ENCODE peak calls at places on chromosomes 2 and 18, in ten cellular contexts. One of them, this sample, is unnamed.

GRCh38 chr2:197993830-197994229 is 189.4 kb downstream of the PLCL1 start:
- DNase-seq in Peyer's patch: no peak
- DNase-seq in upper lobe of left lung: no peak
- DNase-seq in body of pancreas: no peak
- DNase-seq in right lobe of liver: no peak
- DNase-seq in lower leg skin: no peak
- DNase-seq in ovary: no peak
- DNase-seq in A549: no peak
- DNase-seq in heart left ventricle: no peak
- DNase-seq in tibial nerve: no peak
- DNase-seq in this sample: no peak

GRCh38 chr18:37378616-37379015 is 187.0 kb downstream of the CELF4 start:
- DNase-seq in Peyer's patch: no peak
- DNase-seq in upper lobe of left lung: no peak
- DNase-seq in body of pancreas: no peak
- DNase-seq in right lobe of liver: no peak
- DNase-seq in lower leg skin: no peak
- DNase-seq in ovary: no peak
- DNase-seq in A549: no peak
- DNase-seq in heart left ventricle: no peak
- DNase-seq in tibial nerve: no peak
- DNase-seq in this sample: no peak

GRCh38 chr2:242034138-242034537 is 164.6 kb downstream of the RTP5 start:
- DNase-seq in Peyer's patch: no peak
- DNase-seq in upper lobe of left lung: peak
- DNase-seq in body of pancreas: no peak
- DNase-seq in right lobe of liver: no peak
- DNase-seq in lower leg skin: no peak
- DNase-seq in ovary: no peak
- DNase-seq in A549: no peak
- DNase-seq in heart left ventricle: no peak
- DNase-seq in tibial nerve: no peak
- DNase-seq in this sample: no peak

GRCh38 chr2:14937336-14937735 is 304.8 kb downstream of the LRATD1 start:
- DNase-seq in Peyer's patch: no peak
- DNase-seq in upper lobe of left lung: no peak
- DNase-seq in body of pancreas: no peak
- DNase-seq in right lobe of liver: no peak
- DNase-seq in lower leg skin: no peak
- DNase-seq in ovary: no peak
- DNase-seq in A549: no peak
- DNase-seq in heart left ventricle: no peak
- DNase-seq in tibial nerve: no peak
- DNase-seq in this sample: no peak

GRCh38 chr2:54107455-54107764 is 8.0 kb upstream of the ACYP2 start:
- DNase-seq in Peyer's patch: no peak
- DNase-seq in upper lobe of left lung: no peak
- DNase-seq in body of pancreas: no peak
- DNase-seq in right lobe of liver: no peak
- DNase-seq in lower leg skin: no peak
- DNase-seq in ovary: no peak
- DNase-seq in A549: no peak
- DNase-seq in heart left ventricle: no peak
- DNase-seq in tibial nerve: no peak
- DNase-seq in this sample: no peak

GRCh38 chr18:59054892-59055291 is 84.8 kb upstream of the SEC11C start:
- DNase-seq in Peyer's patch: no peak
- DNase-seq in upper lobe of left lung: no peak
- DNase-seq in body of pancreas: peak
- DNase-seq in right lobe of liver: no peak
- DNase-seq in lower leg skin: peak
- DNase-seq in ovary: no peak
- DNase-seq in A549: no peak
- DNase-seq in heart left ventricle: no peak
- DNase-seq in tibial nerve: no peak
- DNase-seq in this sample: no peak

GRCh38 chr2:132911726-132912724 is 242.0 kb upstream of the LYPD1 start:
- DNase-seq in Peyer's patch: no peak
- DNase-seq in upper lobe of left lung: no peak
- DNase-seq in body of pancreas: no peak
- DNase-seq in right lobe of liver: no peak
- DNase-seq in lower leg skin: no peak
- DNase-seq in ovary: no peak
- DNase-seq in A549: peak
- DNase-seq in heart left ventricle: no peak
- DNase-seq in tibial nerve: no peak
- DNase-seq in this sample: no peak

GRCh38 chr2:191824403-191824802 is 22.5 kb downstream of the CAVIN2 start:
- DNase-seq in Peyer's patch: no peak
- DNase-seq in upper lobe of left lung: no peak
- DNase-seq in body of pancreas: no peak
- DNase-seq in right lobe of liver: no peak
- DNase-seq in lower leg skin: no peak
- DNase-seq in ovary: no peak
- DNase-seq in A549: no peak
- DNase-seq in heart left ventricle: no peak
- DNase-seq in tibial nerve: no peak
- DNase-seq in this sample: no peak

GRCh38 chr2:145323512-145323911 is 803.6 kb upstream of the ZEB2 start:
- DNase-seq in Peyer's patch: no peak
- DNase-seq in upper lobe of left lung: no peak
- DNase-seq in body of pancreas: no peak
- DNase-seq in right lobe of liver: no peak
- DNase-seq in lower leg skin: no peak
- DNase-seq in ovary: no peak
- DNase-seq in A549: no peak
- DNase-seq in heart left ventricle: no peak
- DNase-seq in tibial nerve: no peak
- DNase-seq in this sample: no peak

GRCh38 chr2:109712746-109713145 is 81.4 kb upstream of the RGPD5 start:
- DNase-seq in Peyer's patch: no peak
- DNase-seq in upper lobe of left lung: no peak
- DNase-seq in body of pancreas: no peak
- DNase-seq in right lobe of liver: no peak
- DNase-seq in lower leg skin: no peak
- DNase-seq in ovary: no peak
- DNase-seq in A549: no peak
- DNase-seq in heart left ventricle: no peak
- DNase-seq in tibial nerve: no peak
- DNase-seq in this sample: no peak

GRCh38 chr2:109712126-109712455 is 82.0 kb upstream of the RGPD5 start:
- DNase-seq in Peyer's patch: no peak
- DNase-seq in upper lobe of left lung: no peak
- DNase-seq in body of pancreas: no peak
- DNase-seq in right lobe of liver: no peak
- DNase-seq in lower leg skin: no peak
- DNase-seq in ovary: no peak
- DNase-seq in A549: no peak
- DNase-seq in heart left ventricle: no peak
- DNase-seq in tibial nerve: no peak
- DNase-seq in this sample: no peak

GRCh38 chr2:109718139-109718538 is 76.0 kb upstream of the RGPD5 start:
- DNase-seq in Peyer's patch: no peak
- DNase-seq in upper lobe of left lung: no peak
- DNase-seq in body of pancreas: no peak
- DNase-seq in right lobe of liver: no peak
- DNase-seq in lower leg skin: no peak
- DNase-seq in ovary: no peak
- DNase-seq in A549: no peak
- DNase-seq in heart left ventricle: no peak
- DNase-seq in tibial nerve: no peak
- DNase-seq in this sample: no peak

GRCh38 chr2:109711230-109712125 is 82.6 kb upstream of the RGPD5 start:
- DNase-seq in Peyer's patch: no peak
- DNase-seq in upper lobe of left lung: no peak
- DNase-seq in body of pancreas: no peak
- DNase-seq in right lobe of liver: no peak
- DNase-seq in lower leg skin: no peak
- DNase-seq in ovary: no peak
- DNase-seq in A549: no peak
- DNase-seq in heart left ventricle: no peak
- DNase-seq in tibial nerve: no peak
- DNase-seq in this sample: no peak

DNA sequence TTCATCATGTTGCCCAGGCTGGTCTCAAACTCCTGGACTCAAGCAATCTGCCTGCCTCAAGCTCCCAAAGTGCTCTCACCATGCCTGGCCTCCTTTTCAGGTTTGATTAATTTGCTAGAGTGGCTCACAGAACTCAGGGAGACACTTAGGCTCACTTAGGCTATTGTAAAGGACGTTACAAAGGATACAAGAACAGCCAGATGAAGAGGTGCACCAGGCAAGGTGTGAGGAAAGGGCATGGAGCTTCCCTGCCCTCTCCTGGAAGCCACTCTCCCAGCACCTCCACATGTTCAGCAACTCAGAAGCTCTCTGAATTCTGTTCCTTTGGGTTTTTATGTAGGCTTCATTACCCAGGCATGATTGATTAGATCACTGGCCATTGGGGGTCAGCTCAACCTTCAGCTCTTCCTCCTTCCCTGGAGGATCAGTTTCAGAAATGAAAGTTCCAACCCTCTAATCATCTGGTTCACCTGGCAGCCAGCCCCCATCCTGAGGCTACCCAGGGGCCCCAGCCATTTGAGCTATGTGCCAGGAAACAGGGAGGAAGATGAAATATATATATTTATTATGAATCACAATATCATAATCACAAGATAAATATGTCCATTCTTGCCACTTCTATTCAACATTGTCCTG is 78.7 kb upstream of the RGPD5 start:
- DNase-seq in Peyer's patch: no peak
- DNase-seq in upper lobe of left lung: no peak
- DNase-seq in body of pancreas: peak
- DNase-seq in right lobe of liver: peak
- DNase-seq in lower leg skin: no peak
- DNase-seq in ovary: no peak
- DNase-seq in A549: peak
- DNase-seq in heart left ventricle: peak
- DNase-seq in tibial nerve: no peak
- DNase-seq in this sample: peak
- TF ChIP-seq CTCF in Peyer's patch: no peak
- TF ChIP-seq CTCF in upper lobe of left lung: peak
- TF ChIP-seq CTCF in body of pancreas: peak
- TF ChIP-seq CTCF in right lobe of liver: peak
- TF ChIP-seq CTCF in lower leg skin: no peak
- TF ChIP-seq CTCF in ovary: peak
- TF ChIP-seq CTCF in A549: peak
- TF ChIP-seq CTCF in heart left ventricle: peak
- TF ChIP-seq CTCF in tibial nerve: no peak
- TF ChIP-seq CTCF in this sample: peak

GRCh38 chr2:233164967-233165366 is 86.5 kb upstream of the ATG16L1 start:
- DNase-seq in Peyer's patch: no peak
- DNase-seq in upper lobe of left lung: no peak
- DNase-seq in body of pancreas: no peak
- DNase-seq in right lobe of liver: no peak
- DNase-seq in lower leg skin: no peak
- DNase-seq in ovary: no peak
- DNase-seq in A549: no peak
- DNase-seq in heart left ventricle: no peak
- DNase-seq in tibial nerve: no peak
- DNase-seq in this sample: no peak
- TF ChIP-seq POLR2A in Peyer's patch: no peak
- TF ChIP-seq POLR2A in upper lobe of left lung: no peak
- TF ChIP-seq POLR2A in body of pancreas: no peak
- TF ChIP-seq POLR2A in right lobe of liver: no peak
- TF ChIP-seq POLR2A in lower leg skin: no peak
- TF ChIP-seq POLR2A in ovary: no peak
- TF ChIP-seq POLR2A in A549: no peak
- TF ChIP-seq POLR2A in heart left ventricle: no peak
- TF ChIP-seq POLR2A in tibial nerve: no peak
- TF ChIP-seq POLR2A in this sample: no peak

GRCh38 chr18:77984178-77984577 is 734.5 kb downstream of the GALR1 start:
- DNase-seq in Peyer's patch: no peak
- DNase-seq in upper lobe of left lung: no peak
- DNase-seq in body of pancreas: no peak
- DNase-seq in right lobe of liver: no peak
- DNase-seq in lower leg skin: no peak
- DNase-seq in ovary: no peak
- DNase-seq in A549: no peak
- DNase-seq in heart left ventricle: no peak
- DNase-seq in tibial nerve: no peak
- DNase-seq in this sample: no peak
- H3K4me3 ChIP-seq in Peyer's patch: no peak
- H3K4me3 ChIP-seq in upper lobe of left lung: no peak
- H3K4me3 ChIP-seq in body of pancreas: no peak
- H3K4me3 ChIP-seq in right lobe of liver: no peak
- H3K4me3 ChIP-seq in lower leg skin: no peak
- H3K4me3 ChIP-seq in ovary: no peak
- H3K4me3 ChIP-seq in A549: no peak
- H3K4me3 ChIP-seq in heart left ventricle: no peak
- H3K4me3 ChIP-seq in tibial nerve: no peak
- H3K4me3 ChIP-seq in this sample: no peak

GRCh38 chr2:100292022-100292580 is 30.2 kb downstream of the LONRF2 start:
- DNase-seq in Peyer's patch: no peak
- DNase-seq in upper lobe of left lung: peak
- DNase-seq in body of pancreas: peak
- DNase-seq in right lobe of liver: no peak
- DNase-seq in lower leg skin: no peak
- DNase-seq in ovary: peak
- DNase-seq in A549: peak
- DNase-seq in heart left ventricle: no peak
- DNase-seq in tibial nerve: no peak
- DNase-seq in this sample: no peak
- TF ChIP-seq CTCF in Peyer's patch: no peak
- TF ChIP-seq CTCF in upper lobe of left lung: no peak
- TF ChIP-seq CTCF in body of pancreas: no peak
- TF ChIP-seq CTCF in right lobe of liver: no peak
- TF ChIP-seq CTCF in lower leg skin: no peak
- TF ChIP-seq CTCF in ovary: no peak
- TF ChIP-seq CTCF in A549: no peak
- TF ChIP-seq CTCF in heart left ventricle: no peak
- TF ChIP-seq CTCF in tibial nerve: no peak
- TF ChIP-seq CTCF in this sample: no peak